ENCODE peak calls at places on chromosome 20, in ten cellular contexts. B, X, S, M, U, I, A, L, V and H are unnamed samples.

GRCh38 chr20:54668271-54669053 is 193.1 kb downstream of the DOK5 start:
- DNase-seq in B (no peak), X (no peak), S (peak), M (no peak), U (no peak), I (peak), A (no peak), L (peak), V (peak), H (peak)

GRCh38 chr20:7926767-7927166 is 13.5 kb downstream of the HAO1 start:
- DNase-seq in B (no peak), X (peak), S (no peak), M (no peak), U (no peak), I (peak), A (no peak), L (no peak), V (peak), H (peak)

GRCh38 chr20:17873410-17874270 is 95.0 kb downstream of the SNX5 start:
- DNase-seq in B (no peak), X (peak), S (peak), M (peak), U (peak), I (peak), A (no peak), L (peak), V (peak), H (peak)

GRCh38 chr20:17108896-17109295 is 117.9 kb upstream of the PCSK2 start:
- DNase-seq in B (no peak), X (no peak), S (no peak), M (no peak), U (no peak), I (no peak), A (no peak), L (peak), V (no peak), H (no peak)

GRCh38 chr20:43937586-43937985 is 22.9 kb downstream of the TOX2 start:
- DNase-seq in B (no peak), X (peak), S (no peak), M (no peak), U (no peak), I (no peak), A (no peak), L (no peak), V (peak), H (no peak)

GRCh38 chr20:1449370-1449769 is 17.3 kb downstream of the NSFL1C start:
- DNase-seq in B (no peak), X (no peak), S (no peak), M (no peak), U (no peak), I (no peak), A (no peak), L (no peak), V (no peak), H (no peak)

GRCh38 chr20:21520702-21521595 is 7.1 kb upstream of the NKX2-2 start:
- DNase-seq in B (no peak), X (no peak), S (no peak), M (no peak), U (peak), I (no peak), A (no peak), L (peak), V (no peak), H (no peak)

GRCh38 chr20:44772636-44773035 is 27.0 kb downstream of the KCNK15 start:
- DNase-seq in B (no peak), X (no peak), S (no peak), M (no peak), U (no peak), I (no peak), A (no peak), L (no peak), V (no peak), H (no peak)

GRCh38 chr20:51480507-51481270 is 61.8 kb downstream of the NFATC2 start:
- DNase-seq in B (no peak), X (no peak), S (no peak), M (no peak), U (no peak), I (peak), A (no peak), L (no peak), V (no peak), H (no peak)

GRCh38 chr20:19354950-19355349 is 142.5 kb downstream of the SLC24A3 start:
- DNase-seq in B (no peak), X (no peak), S (no peak), M (no peak), U (no peak), I (no peak), A (no peak), L (no peak), V (no peak), H (peak)

GRCh38 chr20:2873747-2874041 is 413 bp downstream of the PTPRA start:
- DNase-seq in B (no peak), X (no peak), S (peak), M (peak), U (peak), I (peak), A (peak), L (peak), V (no peak), H (peak)

GRCh38 chr20:14332796-14333345 is 4.5 kb downstream of the FLRT3 start:
- DNase-seq in B (no peak), X (no peak), S (no peak), M (no peak), U (no peak), I (no peak), A (no peak), L (no peak), V (no peak), H (peak)